ENCODE peak calls at places on chromosomes 7 and 10, in six cellular contexts. T is activated T-cell treated with anti-CD3 and anti-CD28 coated beads, Interleukin-2, amount 50 U/mL, for 72 hours; O is omental fat pad; G is HuH-7; M is GM04504; Y is pancreas. V is an unnamed sample.

GRCh38 chr10:79445217-79445707 is at the start of gene ZCCHC24:
- DNase-seq in G (no peak), Y (peak; percentile 91), O (no peak), T (no peak), M (no peak), V (no peak)

GRCh38 chr10:35613597-35614226 is 8.6 kb downstream of the GJD4 start:
- DNase-seq in Y (no peak), O (no peak), T (no peak), M (no peak), G (no peak), V (peak; percentile 30)

GRCh38 chr10:62803993-62804383 is 532 bp upstream of the ADO start:
- DNase-seq in O (no peak), G (no peak), T (no peak), M (no peak), Y (no peak), V (no peak)

GRCh38 chr10:126431816-126432215 is 43.5 kb upstream of the ADAM12 start:
- DNase-seq in O (no peak), T (no peak), M (no peak), G (no peak), Y (no peak), V (no peak)

GRCh38 chr10:15324611-15325010 is 46.5 kb downstream of the FAM171A1 start:
- DNase-seq in O (no peak), Y (no peak), M (no peak), T (no peak), G (no peak), V (no peak)

GRCh38 chr7:131544449-131545425 is 11.7 kb downstream of the PODXL start:
- DNase-seq in T (no peak), G (no peak), M (no peak), O (no peak), Y (peak; percentile 9), V (peak; percentile 43)

GRCh38 chr10:124041684-124042445 is 51.5 kb downstream of the CHST15 start:
- DNase-seq in G (no peak), O (no peak), T (no peak), Y (no peak), M (no peak), V (peak; percentile 10)

GRCh38 chr10:35563266-35563891 is 41.8 kb upstream of the GJD4 start:
- DNase-seq in M (no peak), T (peak; percentile 47), O (no peak), Y (no peak), G (peak; percentile 55), V (peak; percentile 74)

GRCh38 chr7:16113058-16113457 is 308.3 kb downstream of the CRPPA start:
- DNase-seq in M (no peak), O (no peak), G (no peak), T (no peak), Y (no peak), V (no peak)

GRCh38 chr7:144830024-144830785 is 5.6 kb downstream of the TPK1 start:
- DNase-seq in Y (no peak), T (no peak), G (no peak), O (no peak), M (no peak), V (peak; percentile 25)

GRCh38 chr7:157241631-157242030 is 95.2 kb upstream of the DNAJB6 start:
- DNase-seq in T (no peak), Y (no peak), M (no peak), G (no peak), O (no peak), V (no peak)

GRCh38 chr7:73919694-73920375 is 58.9 kb downstream of the TMEM270 start:
- DNase-seq in O (no peak), M (no peak), G (no peak), T (no peak), Y (no peak), V (no peak)